ENCODE peak calls at places on chromosomes 12 and 14, in ten cellular contexts. P is PC-3, Y is GM23338, S is mammary epithelial cell, Z is endodermal cell, F is transverse colon, D is BJ, M is GM12878, W is lower lobe of right lung, O is neural progenitor cell. I is an unnamed sample.

GRCh38 chr14:21476526-21476924 is 234 bp downstream of the RAB2B start:
- DNase-seq in P (peak; percentile 79), Y (no peak), S (peak; percentile 87), Z (no peak), F (peak; percentile 94), D (no peak), M (no peak), W (peak; percentile 93), O (peak; percentile 85), I (peak; percentile 69)

GRCh38 chr12:92134638-92135274 is 10.9 kb downstream of the BTG1 start:
- DNase-seq in P (peak; percentile 82), Y (no peak), S (peak; percentile 79), Z (no peak), F (no peak), D (no peak), M (no peak), W (no peak), O (no peak), I (peak; percentile 89)

GRCh38 chr12:93243689-93244513 is 133.8 kb upstream of the NUDT4 start:
- DNase-seq in P (peak; percentile 41), Y (no peak), S (peak; percentile 79), Z (no peak), F (peak; percentile 56), D (peak; percentile 63), M (peak; percentile 75), W (no peak), O (no peak), I (peak; percentile 96)

GRCh38 chr12:124361074-124361965 is 66.4 kb downstream of the RFLNA start:
- DNase-seq in P (no peak), Y (no peak), S (peak; percentile 56), Z (no peak), F (peak; percentile 54), D (no peak), M (no peak), W (no peak), O (no peak), I (peak; percentile 39)

GRCh38 chr14:22606380-22606779 is 8.3 kb downstream of the ABHD4 start:
- DNase-seq in P (peak; percentile 50), Y (no peak), S (no peak), Z (peak; percentile 76), F (no peak), D (no peak), M (no peak), W (no peak), O (no peak), I (peak; percentile 55)

GRCh38 chr12:124566181-124567034 is 1.0 kb downstream of the NCOR2 start:
- DNase-seq in P (peak; percentile 74), Y (peak; percentile 91), S (peak; percentile 77), Z (peak; percentile 97), F (peak; percentile 89), D (no peak), M (no peak), W (peak; percentile 93), O (peak; percentile 88), I (peak; percentile 55)

GRCh38 chr14:76348898-76349297 is 27.0 kb upstream of the ESRRB start:
- DNase-seq in P (peak; percentile 47), Y (peak; percentile 8), S (peak; percentile 65), Z (peak; percentile 83), F (no peak), D (peak; percentile 38), M (no peak), W (no peak), O (peak; percentile 60), I (no peak)

GRCh38 chr14:92890830-92891598 is 31.9 kb upstream of the CHGA start:
- DNase-seq in P (peak; percentile 22), Y (no peak), S (peak; percentile 29), Z (no peak), F (no peak), D (no peak), M (no peak), W (no peak), O (no peak), I (peak; percentile 18)

GRCh38 chr12:8947737-8948136 is 1.7 kb downstream of the M6PR start:
- DNase-seq in P (no peak), Y (no peak), S (no peak), Z (no peak), F (no peak), D (no peak), M (no peak), W (no peak), O (no peak), I (no peak)

GRCh38 chr12:8948711-8949524 is 527 bp downstream of the M6PR start:
- DNase-seq in P (peak; percentile 2), Y (peak; percentile 33), S (peak; percentile 35), Z (peak; percentile 71), F (peak; percentile 10), D (peak; percentile 2), M (no peak), W (no peak), O (peak; percentile 75), I (peak; percentile 45)

GRCh38 chr12:8950287-8950574 is 786 bp upstream of the M6PR start:
- DNase-seq in P (no peak), Y (no peak), S (no peak), Z (no peak), F (no peak), D (no peak), M (no peak), W (no peak), O (no peak), I (no peak)

GRCh38 chr12:8950702-8951478 is 1.4 kb upstream of the M6PR start:
- DNase-seq in P (no peak), Y (no peak), S (no peak), Z (no peak), F (no peak), D (no peak), M (no peak), W (no peak), O (no peak), I (no peak)

DNA sequence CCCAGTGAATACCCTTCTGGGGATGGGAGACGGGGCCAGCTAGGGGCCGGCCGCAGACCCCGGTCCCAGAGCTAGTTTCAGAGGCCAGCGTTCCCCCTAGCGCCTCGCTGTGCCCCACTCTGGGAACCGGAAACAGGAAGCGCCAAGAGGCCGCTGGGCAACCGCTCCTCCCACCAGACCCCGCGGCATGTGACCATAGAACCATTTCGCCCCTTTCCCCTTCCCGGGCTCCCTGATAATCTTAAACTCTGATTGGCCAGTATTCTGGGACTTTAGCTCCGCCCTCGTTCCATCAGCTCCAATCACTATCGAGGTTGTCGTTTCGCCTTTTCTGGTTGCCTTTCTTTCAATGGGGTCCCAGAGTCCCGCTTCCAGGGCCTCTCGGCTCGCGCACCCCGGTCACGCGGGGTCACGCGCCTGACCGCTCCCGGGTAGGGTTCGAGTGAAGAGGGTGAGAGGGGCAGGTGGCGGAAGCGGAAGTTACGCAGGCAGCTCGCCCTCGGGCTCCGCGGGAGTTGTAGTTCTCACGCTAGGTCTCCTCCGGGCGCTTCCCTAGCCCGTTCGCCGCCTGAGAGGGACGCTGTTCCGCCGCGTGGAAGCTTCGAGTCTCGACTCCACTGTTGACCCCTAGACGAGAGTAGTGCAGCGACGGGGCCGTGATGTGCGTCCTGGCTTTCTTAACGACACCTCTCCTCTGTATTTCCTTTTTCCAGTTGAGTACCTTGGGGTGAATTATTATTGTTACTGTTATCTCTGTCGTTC is at the start of gene M6PR:
- DNase-seq in P (peak; percentile 83), Y (peak; percentile 99), S (peak; percentile 97), Z (peak; percentile 99), F (peak; percentile 94), D (peak; percentile 78), M (peak; percentile 94), W (peak; percentile 96), O (peak; percentile 97), I (peak; percentile 88)
- TF ChIP-seq CTCF in P (peak; percentile 42), Y (peak; percentile 79), S (peak; percentile 67), Z (peak; percentile 86), F (peak; percentile 27), D (peak; percentile 71), M (peak; percentile 84), W (peak; percentile 50), O (peak; percentile 55), I (peak; percentile 71)

GRCh38 chr14:74302160-74302628 is 540 bp downstream of the ABCD4 start:
- DNase-seq in P (peak; percentile 43), Y (peak; percentile 64), S (peak; percentile 47), Z (no peak), F (no peak), D (no peak), M (peak; percentile 25), W (no peak), O (peak; percentile 43), I (peak; percentile 57)

GRCh38 chr14:74296037-74296467 is 6.7 kb downstream of the ABCD4 start:
- DNase-seq in P (no peak), Y (no peak), S (no peak), Z (no peak), F (no peak), D (no peak), M (no peak), W (no peak), O (no peak), I (no peak)

GRCh38 chr14:74301594-74302159 is 1.1 kb downstream of the ABCD4 start:
- DNase-seq in P (no peak), Y (no peak), S (no peak), Z (no peak), F (no peak), D (no peak), M (no peak), W (no peak), O (no peak), I (no peak)

GRCh38 chr14:74302634-74303569 is at the start of gene ABCD4:
- DNase-seq in P (peak; percentile 94), Y (peak; percentile 99), S (peak; percentile 87), Z (peak; percentile 99), F (peak; percentile 96), D (peak; percentile 54), M (peak; percentile 59), W (peak; percentile 96), O (peak; percentile 96), I (peak; percentile 82)

GRCh38 chr14:74299061-74299545 is 3.6 kb downstream of the ABCD4 start:
- DNase-seq in P (peak; percentile 31), Y (no peak), S (no peak), Z (peak; percentile 88), F (no peak), D (no peak), M (no peak), W (no peak), O (no peak), I (peak; percentile 12)
- H3K4me3 ChIP-seq in P (no peak overlapping the region), Y (no peak overlapping the region), S (no peak overlapping the region), Z (peak overlapping the region; percentile 47), F (no peak overlapping the region), D (no peak overlapping the region), M (no peak overlapping the region), W (no peak overlapping the region), O (no peak overlapping the region), I (no peak overlapping the region)

GRCh38 chr12:102927220-102927619 is 10.2 kb upstream of the PAH start:
- DNase-seq in P (no peak), Y (no peak), S (no peak), Z (no peak), F (no peak), D (no peak), M (no peak), W (no peak), O (no peak), I (no peak)
- H3K27me3 ChIP-seq in P (no peaks in the 10 kb centered on the region), Y (no peaks in the 10 kb centered on the region), S (no peaks in the 10 kb centered on the region), Z (peaks cover 4% of the 10 kb centered on the region), F (no peaks in the 10 kb centered on the region), D (no peaks in the 10 kb centered on the region), M (no peaks in the 10 kb centered on the region), W (peaks cover 3% of the 10 kb centered on the region), O (peaks cover 2% of the 10 kb centered on the region), I (no peaks in the 10 kb centered on the region)

DNA sequence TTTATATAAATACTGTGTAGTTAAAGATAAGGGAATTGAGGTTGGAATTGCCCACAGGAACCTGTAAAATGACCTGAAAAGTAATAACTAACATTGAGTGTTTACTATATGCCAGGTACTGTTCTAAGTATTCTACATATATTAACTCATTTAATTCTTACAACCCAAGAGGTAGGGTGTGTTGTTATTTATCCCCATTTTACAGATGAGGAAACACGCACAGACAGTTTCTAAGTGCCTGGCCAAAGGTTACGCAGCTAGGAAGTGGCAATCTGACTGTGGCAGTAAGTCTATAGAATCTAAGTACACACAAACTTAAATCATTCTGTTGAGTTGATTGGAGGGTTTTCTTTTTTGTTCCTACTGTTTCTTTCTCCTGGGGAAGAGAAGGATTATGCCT is 1.1 kb upstream of the TSPAN31 start:
- DNase-seq in P (no peak), Y (no peak), S (no peak), Z (no peak), F (no peak), D (no peak), M (no peak), W (no peak), O (no peak), I (no peak)
- TF ChIP-seq CTCF in P (no peak), Y (no peak), S (no peak), Z (no peak), F (no peak), D (no peak), M (no peak), W (no peak), O (no peak), I (no peak)

I was measured in bronchial epithelial cell.